ENCODE peak calls at places on chromosome 3, in ten cellular contexts. T is transverse colon, D is sigmoid colon, I is A549, Q is tibial nerve, S is ovary, F is SK-N-SH, Z is suprapubic skin, R is upper lobe of left lung, M is H1. V is an unnamed sample. For H3K4me1, the result is how much of the 10 kb centered on the place peaks cover.

GRCh38 chr3:119637679-119638525 is 22.5 kb downstream of the POPDC2 start:
- DNase-seq in I (peak), Q (no peak), S (no peak), D (no peak), F (peak), R (no peak), M (no peak), T (no peak), Z (peak), V (no peak)

GRCh38 chr3:13045904-13046568 is 27.2 kb downstream of the IQSEC1 start:
- DNase-seq in I (no peak), M (no peak), R (peak), S (no peak), Q (peak), D (no peak), Z (no peak), T (peak), F (no peak), V (no peak)

GRCh38 chr3:98817546-98817945 is 54.4 kb downstream of the ST3GAL6 start:
- DNase-seq in Q (no peak), M (no peak), S (no peak), F (peak), I (peak), T (no peak), R (no peak), D (no peak), Z (no peak), V (no peak)

GRCh38 chr3:186421946-186422345 is 59.9 kb upstream of the DGKG start:
- DNase-seq in D (no peak), M (no peak), R (no peak), I (no peak), Z (no peak), F (no peak), T (no peak), S (no peak), Q (no peak), V (no peak)

GRCh38 chr3:83063457-83063856 is 1302.0 kb upstream of the GBE1 start:
- DNase-seq in D (no peak), I (no peak), R (no peak), Q (no peak), T (no peak), M (no peak), S (no peak), Z (no peak), F (no peak), V (no peak)

GRCh38 chr3:195042741-195043611 is 228.0 kb downstream of the XXYLT1 start:
- DNase-seq in Q (no peak), T (no peak), I (no peak), S (no peak), M (no peak), D (no peak), Z (no peak), F (no peak), R (no peak), V (peak)

GRCh38 chr3:142210144-142210543 is 15.2 kb downstream of the GK5 start:
- DNase-seq in F (no peak), S (no peak), I (no peak), D (peak), Z (no peak), T (no peak), R (no peak), M (no peak), Q (no peak), V (no peak)

GRCh38 chr3:160883373-160883772 is 127.3 kb downstream of the PPM1L start:
- DNase-seq in S (no peak), Q (no peak), Z (no peak), R (no peak), F (no peak), I (no peak), D (no peak), M (no peak), T (no peak), V (no peak)

GRCh38 chr3:188197388-188197847 is 43.5 kb downstream of the LPP start:
- DNase-seq in R (no peak), F (no peak), T (no peak), Z (peak), I (no peak), S (no peak), M (peak), Q (no peak), D (no peak), V (no peak)

GRCh38 chr3:188296761-188297689 is 143.1 kb downstream of the LPP start:
- DNase-seq in I (peak), M (no peak), Z (no peak), S (no peak), R (peak), Q (no peak), D (no peak), F (no peak), T (peak), V (no peak)

GRCh38 chr3:100463002-100463401 is 29.4 kb upstream of the TMEM45A start:
- DNase-seq in I (peak), D (no peak), Q (peak), R (no peak), M (no peak), S (no peak), Z (no peak), F (peak), T (no peak), V (no peak)

GRCh38 chr3:181725830-181726229 is 14.1 kb downstream of the SOX2 start:
- DNase-seq in T (no peak), Q (no peak), I (no peak), F (no peak), R (no peak), Z (no peak), M (no peak), S (no peak), D (peak), V (no peak)

GRCh38 chr3:59117378-59117777 is 67.6 kb upstream of the CFAP20DC start:
- DNase-seq in I (no peak), M (no peak), T (no peak), F (no peak), Q (no peak), D (no peak), Z (no peak), S (no peak), R (no peak), V (no peak)

GRCh38 chr3:188881954-188882641 is 289.7 kb upstream of the TPRG1 start:
- DNase-seq in Q (no peak), M (no peak), D (no peak), R (no peak), Z (no peak), S (no peak), I (peak), F (no peak), T (no peak), V (no peak)

GRCh38 chr3:146493761-146494160 is 24.4 kb upstream of the PLSCR2 start:
- DNase-seq in I (no peak), S (no peak), Q (no peak), R (no peak), Z (no peak), D (no peak), M (no peak), T (no peak), F (no peak), V (no peak)

GRCh38 chr3:146496726-146497125 is 27.4 kb upstream of the PLSCR2 start:
- DNase-seq in Q (no peak), Z (no peak), F (no peak), R (no peak), D (no peak), S (no peak), M (no peak), T (no peak), I (no peak), V (no peak)

GRCh38 chr3:146491303-146491702 is 21.9 kb upstream of the PLSCR2 start:
- DNase-seq in D (no peak), Z (no peak), S (no peak), Q (no peak), F (no peak), I (no peak), T (no peak), M (no peak), R (no peak), V (no peak)

GRCh38 chr3:146496246-146496645 is 26.9 kb upstream of the PLSCR2 start:
- DNase-seq in D (no peak), F (no peak), Z (no peak), S (no peak), R (no peak), Q (no peak), M (no peak), T (no peak), I (no peak), V (no peak)

DNA sequence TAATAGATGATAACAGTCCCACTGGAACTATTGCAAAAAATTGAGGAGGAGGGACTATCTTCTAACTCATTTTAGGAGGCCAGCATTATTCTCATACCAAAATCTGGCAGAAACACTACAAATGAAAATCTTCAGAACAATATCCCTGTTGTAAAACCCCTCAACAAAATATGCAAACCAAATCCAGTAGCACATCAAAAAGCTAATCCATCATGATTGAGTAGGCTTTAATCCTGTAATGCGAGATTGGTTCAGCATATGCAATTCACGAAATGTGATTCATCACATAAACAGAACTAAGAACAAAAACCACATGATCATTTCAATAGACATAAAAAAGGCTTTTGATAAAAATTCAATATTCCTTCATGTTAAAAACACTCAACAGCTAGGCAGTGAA is 23.9 kb upstream of the PLSCR2 start:
- DNase-seq in I (no peak), F (no peak), Z (no peak), D (no peak), M (no peak), R (no peak), S (no peak), T (no peak), Q (no peak), V (no peak)
- TF ChIP-seq EP300 in I (no peak), F (no peak), Z (no peak), D (no peak), M (no peak), R (no peak), S (no peak), T (no peak), Q (no peak), V (no peak)

GRCh38 chr3:39254806-39255449 is 24.9 kb downstream of the CX3CR1 start:
- DNase-seq in Z (no peak), T (no peak), Q (no peak), S (no peak), I (no peak), R (no peak), F (no peak), D (no peak), M (no peak), V (no peak)

GRCh38 chr3:39251576-39251975 is 28.3 kb downstream of the CX3CR1 start:
- DNase-seq in I (no peak), R (no peak), M (no peak), Q (no peak), Z (no peak), T (no peak), F (no peak), D (no peak), S (no peak), V (no peak)

GRCh38 chr3:39250116-39250747 is 29.6 kb downstream of the CX3CR1 start:
- DNase-seq in Q (no peak), F (no peak), D (no peak), I (no peak), S (no peak), M (no peak), T (no peak), R (no peak), Z (no peak), V (no peak)

GRCh38 chr3:39249453-39250115 is 30.3 kb downstream of the CX3CR1 start:
- DNase-seq in R (no peak), I (no peak), D (no peak), Z (no peak), Q (no peak), M (no peak), F (no peak), T (no peak), S (no peak), V (no peak)
- H3K4me1 ChIP-seq in R (under half), I (under half), D (under half), Z (under half), Q (under half), M (under half), F (under half), T (under half), S (under half), V (under half)

GRCh38 chr3:150972379-150972985 is at the start of gene CLRN1:
- DNase-seq in D (no peak), I (no peak), F (no peak), S (no peak), M (no peak), T (peak), Z (no peak), R (no peak), Q (no peak), V (no peak)

GRCh38 chr3:150975096-150975991 is 2.8 kb upstream of the CLRN1 start:
- DNase-seq in M (no peak), Q (no peak), F (no peak), R (no peak), Z (no peak), I (no peak), D (no peak), S (no peak), T (no peak), V (no peak)

GRCh38 chr3:150975992-150976368 is 3.5 kb upstream of the CLRN1 start:
- DNase-seq in R (no peak), T (no peak), Z (no peak), M (no peak), Q (no peak), S (no peak), D (no peak), F (no peak), I (no peak), V (no peak)

GRCh38 chr3:150968341-150968740 is 4.2 kb downstream of the CLRN1 start:
- DNase-seq in M (no peak), I (no peak), D (no peak), Q (no peak), R (no peak), Z (no peak), S (no peak), T (no peak), F (no peak), V (no peak)

GRCh38 chr3:150970665-150971327 is 1.7 kb downstream of the CLRN1 start:
- DNase-seq in M (no peak), I (peak), Q (no peak), F (no peak), T (no peak), D (no peak), R (no peak), S (no peak), Z (no peak), V (no peak)
- H3K4me3 ChIP-seq in M (no peak), I (no peak), Q (no peak), F (no peak), T (no peak), D (no peak), R (no peak), S (no peak), Z (no peak), V (no peak)

GRCh38 chr3:63853106-63853505 is 10.5 kb downstream of the THOC7 start:
- DNase-seq in I (no peak), T (no peak), D (no peak), Q (no peak), F (no peak), R (no peak), S (no peak), M (no peak), Z (no peak), V (no peak)
- TF ChIP-seq EP300 in I (no peak), T (no peak), D (no peak), Q (no peak), F (no peak), R (no peak), S (no peak), M (no peak), Z (no peak), V (no peak)